ENCODE peak calls at places on chromosome 3, in seven cellular contexts. Y is CD8-positive, alpha-beta memory T cell; V is breast epithelium; A is mesenchymal stem cell; G is ovary; H is tibial nerve; E is aorta. X is an unnamed sample. For H3K9me3 and H3K4me1, the result is how much of the 10 kb centered on the place peaks cover.

GRCh38 chr3:187136936-187137335 is 2.4 kb downstream of the RPL39L start:
- DNase-seq in Y (no peak), V (no peak), A (peak), G (no peak), H (no peak), E (no peak), X (no peak)

GRCh38 chr3:138747229-138747628 is 87.5 kb downstream of the PIK3CB start:
- DNase-seq in Y (no peak), V (no peak), A (no peak), G (no peak), H (no peak), E (no peak), X (no peak)

GRCh38 chr3:13518516-13519351 is 30.2 kb upstream of the FBLN2 start:
- DNase-seq in Y (no peak), V (peak), A (no peak), G (no peak), H (peak), E (peak), X (peak)

GRCh38 chr3:78901544-78901943 is 866.3 kb downstream of the ROBO1 start:
- DNase-seq in Y (no peak), V (no peak), A (no peak), G (no peak), H (no peak), E (no peak), X (no peak)

GRCh38 chr3:15797600-15798303 is at the start of gene ANKRD28:
- DNase-seq in Y (peak), V (no peak), A (peak), G (no peak), H (no peak), E (no peak), X (no peak)

GRCh38 chr3:152291649-152292066 is 22.9 kb downstream of the MBNL1 start:
- DNase-seq in Y (no peak), V (no peak), A (peak), G (no peak), H (no peak), E (no peak), X (no peak)

GRCh38 chr3:28019740-28020139 is 221.7 kb upstream of the CMC1 start:
- DNase-seq in Y (no peak), V (no peak), A (no peak), G (no peak), H (no peak), E (no peak), X (no peak)

GRCh38 chr3:171358171-171358890 is 101.9 kb downstream of the TNIK start:
- DNase-seq in Y (no peak), V (no peak), A (no peak), G (no peak), H (no peak), E (no peak), X (no peak)

GRCh38 chr3:169146112-169146665 is 517.3 kb downstream of the MECOM start:
- DNase-seq in Y (no peak), V (no peak), A (peak), G (peak), H (no peak), E (peak), X (peak)

GRCh38 chr3:187849255-187849654 is 104.0 kb upstream of the BCL6 start:
- DNase-seq in Y (no peak), V (no peak), A (no peak), G (no peak), H (no peak), E (no peak), X (no peak)

GRCh38 chr3:33513262-33513863 is 73.2 kb upstream of the UBP1 start:
- DNase-seq in Y (no peak), V (no peak), A (no peak), G (no peak), H (no peak), E (no peak), X (no peak)

GRCh38 chr3:126476976-126477330 is 1.3 kb upstream of the ZXDC start:
- DNase-seq in Y (no peak), V (no peak), A (no peak), G (no peak), H (no peak), E (no peak), X (no peak)

GRCh38 chr3:2958553-2958952 is 151.6 kb downstream of the IL5RA start:
- DNase-seq in Y (no peak), V (no peak), A (peak), G (no peak), H (no peak), E (no peak), X (no peak)

GRCh38 chr3:39090922-39091321 is 16.5 kb downstream of the GORASP1 start:
- DNase-seq in Y (no peak), V (no peak), A (peak), G (no peak), H (no peak), E (no peak), X (no peak)

GRCh38 chr3:29430558-29430971 is 149.7 kb downstream of the RBMS3 start:
- DNase-seq in Y (no peak), V (no peak), A (peak), G (no peak), H (no peak), E (no peak), X (no peak)

GRCh38 chr3:127697531-127698240 is 24.9 kb downstream of the ABTB1 start:
- DNase-seq in Y (peak), V (peak), A (peak), G (peak), H (peak), E (peak), X (peak)

GRCh38 chr3:52431459-52432223 is 13.3 kb downstream of the SEMA3G start:
- DNase-seq in Y (no peak), V (no peak), A (no peak), G (peak), H (no peak), E (no peak), X (no peak)

GRCh38 chr3:69084326-69084667 is 440 bp upstream of the ARL6IP5 start:
- DNase-seq in Y (no peak), V (no peak), A (peak), G (no peak), H (no peak), E (no peak), X (no peak)

GRCh38 chr3:82082796-82083195 is 321.4 kb upstream of the GBE1 start:
- DNase-seq in Y (no peak), V (no peak), A (no peak), G (no peak), H (no peak), E (no peak), X (no peak)

GRCh38 chr3:86418861-86419260 is 572.1 kb downstream of the VGLL3 start:
- DNase-seq in Y (no peak), V (no peak), A (no peak), G (no peak), H (no peak), E (no peak), X (no peak)

GRCh38 chr3:123876858-123877257 is 7.3 kb downstream of the MYLK start:
- DNase-seq in Y (no peak), V (no peak), A (no peak), G (no peak), H (no peak), E (no peak), X (no peak)

GRCh38 chr3:141279074-141279945 is 47.7 kb downstream of the PXYLP1 start:
- DNase-seq in Y (peak), V (peak), A (peak), G (no peak), H (no peak), E (no peak), X (no peak)

GRCh38 chr3:38370861-38371260 is 24.3 kb downstream of the XYLB start:
- DNase-seq in Y (no peak), V (no peak), A (no peak), G (no peak), H (no peak), E (no peak), X (no peak)

GRCh38 chr3:67804089-67804488 is 149.7 kb upstream of the SUCLG2 start:
- DNase-seq in Y (no peak), V (no peak), A (peak), G (no peak), H (no peak), E (no peak), X (no peak)

GRCh38 chr3:159191454-159191853 is 389.6 kb downstream of the MFSD1 start:
- DNase-seq in Y (no peak), V (no peak), A (peak), G (no peak), H (no peak), E (no peak), X (no peak)

GRCh38 chr3:10933470-10933957 is 59.0 kb upstream of the SLC6A1 start:
- DNase-seq in Y (no peak), V (no peak), A (no peak), G (no peak), H (no peak), E (peak), X (no peak)

GRCh38 chr3:143901105-143901504 is 52.8 kb upstream of the SLC9A9 start:
- DNase-seq in Y (no peak), V (no peak), A (peak), G (no peak), H (no peak), E (no peak), X (no peak)

GRCh38 chr3:3013299-3013698 is 96.9 kb downstream of the IL5RA start:
- DNase-seq in Y (no peak), V (no peak), A (no peak), G (no peak), H (no peak), E (no peak), X (no peak)

GRCh38 chr3:194205675-194206133 is 69.8 kb downstream of the HES1 start:
- DNase-seq in Y (no peak), V (no peak), A (no peak), G (no peak), H (no peak), E (no peak), X (no peak)

GRCh38 chr3:87053548-87053947 is 62.6 kb upstream of the VGLL3 start:
- DNase-seq in Y (no peak), V (no peak), A (peak), G (no peak), H (no peak), E (no peak), X (no peak)

GRCh38 chr3:113736548-113737089 is 9.4 kb downstream of the NAA50 start:
- DNase-seq in Y (peak), V (no peak), A (peak), G (peak), H (no peak), E (no peak), X (no peak)

GRCh38 chr3:184005981-184006507 is 11.6 kb downstream of the ABCC5 start:
- DNase-seq in Y (no peak), V (peak), A (peak), G (peak), H (peak), E (no peak), X (peak)
- H3K27ac ChIP-seq in Y (no peak), V (peak), A (peak), G (no peak), H (peak), E (no peak), X (peak)

GRCh38 chr3:94862703-94863102 is 799.8 kb downstream of the NSUN3 start:
- DNase-seq in Y (no peak), V (no peak), A (peak), G (no peak), H (no peak), E (no peak), X (no peak)
- H3K9me3 ChIP-seq in Y (under half), V (under half), A (under half), G (under half), H (under half), E (under half), X (under half)

DNA sequence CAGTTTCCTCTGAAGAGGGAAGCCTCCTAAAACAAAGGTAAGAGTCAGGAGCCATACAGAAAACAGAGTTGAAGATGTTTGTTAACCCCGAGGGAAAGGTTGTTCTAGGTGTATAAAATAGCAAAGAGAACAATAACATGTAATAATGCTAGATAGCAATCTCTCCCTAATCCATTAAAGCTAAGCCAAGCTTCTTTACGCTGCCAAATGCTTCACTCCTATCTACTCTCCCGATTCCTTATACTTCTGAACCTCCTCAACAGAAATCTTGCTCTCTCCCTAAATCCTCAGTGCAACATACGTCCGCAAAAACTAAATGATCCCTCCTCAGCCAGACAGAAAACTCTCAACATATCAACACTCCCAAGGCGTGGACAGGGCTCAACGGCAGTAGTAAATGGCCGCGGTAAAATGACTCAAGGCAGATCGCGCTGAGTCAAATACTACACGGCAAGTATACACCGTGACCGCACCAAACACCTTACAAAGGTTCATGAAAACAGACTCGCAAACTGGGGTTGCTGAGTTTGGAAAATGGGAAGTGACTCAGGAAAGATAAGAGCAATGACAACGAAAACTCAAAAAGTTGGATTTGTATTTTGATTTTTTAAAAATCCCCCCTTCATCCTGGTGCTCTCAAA is 685 bp downstream of the CLDND1 start:
- DNase-seq in Y (peak), V (peak), A (peak), G (peak), H (peak), E (no peak), X (peak)
- H3K4me1 ChIP-seq in Y (under half), V (under half), A (under half), G (under half), H (under half), E (under half), X (under half)

GRCh38 chr3:77038928-77039605 is 832 bp upstream of the ROBO2 start:
- DNase-seq in Y (no peak), V (no peak), A (peak), G (peak), H (no peak), E (no peak), X (no peak)
- H3K27ac ChIP-seq in Y (no peak), V (no peak), A (no peak), G (peak), H (no peak), E (no peak), X (no peak)

DNA sequence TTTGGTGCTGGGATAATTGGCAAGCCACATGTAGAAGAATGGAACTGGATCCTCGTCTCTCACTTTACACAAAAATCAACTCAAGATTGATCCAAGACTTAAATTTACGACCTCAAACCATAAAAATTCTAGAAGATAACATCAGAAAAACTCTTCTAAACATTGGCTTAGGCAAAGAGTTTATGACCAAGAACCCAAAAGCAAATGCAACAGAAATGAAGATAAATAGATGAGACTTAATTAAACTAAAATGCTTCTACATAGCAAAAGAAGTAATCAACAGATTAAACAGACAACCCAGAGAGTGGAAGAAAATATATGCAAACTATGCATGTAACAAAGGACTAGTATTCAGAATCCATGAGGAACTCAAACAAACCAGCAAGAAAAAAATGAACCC is 80.1 kb downstream of the CLDN1 start:
- DNase-seq in Y (no peak), V (no peak), A (no peak), G (no peak), H (no peak), E (no peak), X (no peak)
- H3K9me3 ChIP-seq in Y (under half), V (under half), A (under half), G (under half), H (half or more), E (under half), X (under half)

DNA sequence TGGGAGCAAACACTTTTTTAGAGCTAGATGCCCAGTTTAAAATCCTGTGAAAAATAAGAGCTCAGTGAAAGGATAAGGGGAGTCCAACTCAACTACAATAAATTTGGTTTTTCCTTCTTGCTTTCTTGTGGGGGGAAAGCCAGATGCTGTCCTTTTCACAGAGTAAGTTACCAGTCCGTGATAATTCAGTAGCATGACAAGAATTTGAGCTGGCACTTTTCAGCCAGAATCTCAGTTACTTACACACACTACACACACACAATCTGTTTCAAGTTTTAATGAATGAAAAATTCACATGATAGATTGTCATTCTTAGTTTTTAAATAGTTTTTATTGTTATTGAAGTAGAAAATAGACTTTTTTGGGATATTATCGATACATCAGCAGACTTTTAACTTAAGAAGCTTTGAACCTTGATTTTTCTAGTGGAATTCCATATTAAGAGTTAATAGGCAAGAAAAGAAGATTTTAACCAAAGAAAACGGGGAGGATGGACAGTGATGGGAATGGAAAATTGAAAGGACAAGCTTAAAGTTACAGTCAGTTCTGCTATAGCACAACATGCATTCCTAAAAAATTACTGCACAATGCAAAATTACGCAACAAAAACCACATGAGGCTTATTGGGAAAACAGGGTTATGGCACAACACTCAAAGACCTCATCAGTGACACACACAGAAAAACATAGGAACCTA is 47.0 kb downstream of the PSMD6 start:
- DNase-seq in Y (no peak), V (no peak), A (peak), G (no peak), H (peak), E (no peak), X (no peak)
- H3K4me1 ChIP-seq in Y (half or more), V (under half), A (under half), G (under half), H (half or more), E (under half), X (half or more)